ENCODE peak calls at places on chromosomes 16 and 17, in four cellular contexts. C is NB4, A is NCI-H1436, J is transverse colon. N is an unnamed sample.

GRCh38 chr16:69927056-69927757 is 23.9 kb upstream of the CLEC18A start:
- DNase-seq in C (no peak), J (no peak), A (no peak), N (no peak)

GRCh38 chr17:47806913-47807255 is 14.7 kb downstream of the OSBPL7 start:
- DNase-seq in A (no peak), J (no peak), C (no peak), N (no peak)

GRCh38 chr17:14268264-14268663 is 31.6 kb upstream of the CDRT15 start:
- DNase-seq in A (no peak), C (peak; percentile 24), J (no peak), N (no peak)

GRCh38 chr17:77286641-77287431 is 146.1 kb downstream of the SEC14L1 start:
- DNase-seq in A (no peak), C (no peak), J (peak; percentile 88), N (no peak)

GRCh38 chr17:43772877-43773648 is 5.7 kb downstream of the DUSP3 start:
- DNase-seq in A (no peak), J (no peak), C (peak; percentile 97), N (no peak)

GRCh38 chr16:81740163-81740562 is 38.9 kb upstream of the PLCG2 start:
- DNase-seq in A (no peak), C (peak; percentile 55), J (peak; percentile 56), N (no peak)

GRCh38 chr16:78199325-78200022 is 100.0 kb downstream of the WWOX start:
- DNase-seq in A (no peak), C (no peak), J (peak; percentile 21), N (no peak)

GRCh38 chr17:77838748-77839147 is 119.8 kb upstream of the TNRC6C start:
- DNase-seq in J (peak; percentile 3), C (no peak), A (no peak), N (no peak)

GRCh38 chr16:17408955-17409441 is 61.8 kb downstream of the XYLT1 start:
- DNase-seq in J (no peak), A (no peak), C (no peak), N (no peak)

GRCh38 chr17:31313982-31314787 is at the start of gene EVI2B:
- DNase-seq in A (no peak), J (no peak), C (peak; percentile 90), N (no peak)

GRCh38 chr17:76538281-76538931 is 897 bp upstream of the CYGB start:
- DNase-seq in J (no peak), C (peak; percentile 62), A (no peak), N (no peak)

GRCh38 chr17:50266384-50267073 is 7.7 kb upstream of the TMEM92 start:
- DNase-seq in J (peak; percentile 39), C (no peak), A (no peak), N (no peak)

GRCh38 chr17:39767147-39767546 is 29.4 kb downstream of the GRB7 start:
- DNase-seq in A (no peak), C (no peak), J (no peak), N (no peak)

GRCh38 chr17:74545456-74546230 is at the start of gene CD300C:
- DNase-seq in J (no peak), A (no peak), C (peak; percentile 91), N (no peak)

GRCh38 chr17:75652934-75653549 is 13.9 kb downstream of the RECQL5 start:
- DNase-seq in A (peak; percentile 35), J (no peak), C (peak; percentile 51), N (peak; percentile 16)

GRCh38 chr17:16293918-16294317 is 59.4 kb downstream of the CENPV start:
- DNase-seq in J (peak; percentile 67), A (no peak), C (no peak), N (no peak)

GRCh38 chr17:27091043-27091497 is 202.8 kb upstream of the WSB1 start:
- DNase-seq in A (no peak), J (no peak), C (no peak), N (no peak)

GRCh38 chr17:10499950-10500349 is 18.4 kb downstream of the MYH1 start:
- DNase-seq in J (no peak), A (no peak), C (no peak), N (no peak)

GRCh38 chr17:3913531-3914318 is 2.5 kb downstream of the P2RX1 start:
- DNase-seq in A (peak; percentile 61), J (peak; percentile 88), C (peak; percentile 80), N (peak; percentile 86)

GRCh38 chr17:81254955-81255717 is 16.0 kb downstream of the NDUFAF8 start:
- DNase-seq in C (peak; percentile 93), A (no peak), J (peak; percentile 87), N (no peak)

GRCh38 chr17:596763-597644 is 117.6 kb downstream of the VPS53 start:
- DNase-seq in A (no peak), J (no peak), C (no peak), N (peak; percentile 9)

GRCh38 chr17:32625971-32626370 is 139.2 kb downstream of the CDK5R1 start:
- DNase-seq in A (peak; percentile 87), J (no peak), C (no peak), N (no peak)

GRCh38 chr16:26667271-26667703 is 399.4 kb upstream of the C16orf82 start:
- DNase-seq in C (no peak), J (no peak), A (no peak), N (no peak)

GRCh38 chr17:42536372-42537155 is 523 bp downstream of the NAGLU start:
- DNase-seq in C (peak; percentile 90), J (peak; percentile 91), A (peak; percentile 71), N (peak; percentile 59)

GRCh38 chr17:44345497-44346026 is 460 bp downstream of the GRN start:
- DNase-seq in C (peak; percentile 78), A (peak; percentile 69), J (peak; percentile 66), N (no peak)

GRCh38 chr16:56637814-56638750 is at the start of gene MT1A:
- DNase-seq in C (no peak), A (no peak), J (peak; percentile 82), N (no peak)

GRCh38 chr16:53581784-53582183 is 78.8 kb upstream of the AKTIP start:
- DNase-seq in A (no peak), J (no peak), C (peak; percentile 6), N (no peak)

GRCh38 chr16:71780521-71781089 is 28.0 kb downstream of the AP1G1 start:
- DNase-seq in A (no peak), C (no peak), J (no peak), N (no peak)

N was measured in stimulated activated CD4-positive, alpha-beta T cell treated with anti-CD3 and anti-CD28 coated beads, Interleukin-12 subunit alpha, Interleukin-12 subunit beta, amount 100 ng/mL, for 48 hours.